ENCODE peak calls at places on chromosomes 1 and 21, in seven cellular contexts. P is fibroblast of lung, H is IMR-90, G is upper lobe of left lung, T is left lung, S is AG09309, Y is heart right ventricle. Q is an unnamed sample.

GRCh38 chr1:248828845-248829244 is 3.1 kb upstream of the SH3BP5L start:
- DNase-seq in P (peak), H (peak), T (no peak), G (no peak), S (peak), Y (no peak), Q (peak)

GRCh38 chr1:221987860-221988520 is 246.1 kb upstream of the DUSP10 start:
- DNase-seq in S (no peak), Y (no peak), P (peak), G (no peak), H (peak), T (no peak), Q (peak)

GRCh38 chr1:173330149-173330951 is 123.2 kb upstream of the TNFSF4 start:
- DNase-seq in P (peak), H (peak), G (no peak), Y (no peak), T (no peak), S (no peak), Q (peak)

GRCh38 chr1:215444715-215445414 is 122.2 kb upstream of the KCTD3 start:
- DNase-seq in Y (no peak), T (no peak), H (no peak), G (no peak), S (no peak), P (no peak), Q (no peak)

GRCh38 chr1:242189591-242189990 is 190.7 kb upstream of the MAP1LC3C start:
- DNase-seq in H (no peak), T (no peak), G (no peak), S (no peak), Y (no peak), P (no peak), Q (no peak)

GRCh38 chr21:27292229-27292628 is 325.3 kb upstream of the ADAMTS5 start:
- DNase-seq in T (no peak), S (no peak), Y (no peak), P (no peak), G (no peak), H (no peak), Q (no peak)

GRCh38 chr1:187396226-187396625 is 567.5 kb downstream of the PLA2G4A start:
- DNase-seq in S (no peak), G (no peak), H (peak), Y (no peak), T (no peak), P (peak), Q (peak)

GRCh38 chr1:238652346-238652968 is 733.9 kb upstream of the CHRM3 start:
- DNase-seq in P (peak), T (no peak), H (peak), S (peak), Y (no peak), G (no peak), Q (peak)

GRCh38 chr1:22259581-22260282 is 116.8 kb upstream of the WNT4 start:
- DNase-seq in Y (no peak), P (no peak), T (peak), H (peak), G (peak), S (no peak), Q (peak)

GRCh38 chr1:6275826-6276764 is 15.2 kb upstream of the GPR153 start:
- DNase-seq in Y (peak), P (peak), S (peak), T (no peak), H (peak), G (no peak), Q (peak)

GRCh38 chr1:69846267-69846666 is 278.5 kb downstream of the LRRC7 start:
- DNase-seq in P (no peak), H (no peak), G (no peak), T (no peak), Y (no peak), S (no peak), Q (no peak)

GRCh38 chr1:62325076-62325475 is 5.8 kb upstream of the KANK4 start:
- DNase-seq in H (peak), S (peak), T (no peak), G (no peak), P (peak), Y (no peak), Q (peak)

GRCh38 chr1:52707927-52708655 is 9.9 kb upstream of the COA7 start:
- DNase-seq in S (no peak), P (peak), Y (no peak), H (peak), T (peak), G (no peak), Q (peak)

GRCh38 chr1:159197767-159198557 is 6.7 kb upstream of the ACKR1 start:
- DNase-seq in Y (peak), T (peak), H (peak), S (peak), P (peak), G (no peak), Q (peak)

GRCh38 chr1:19852036-19852435 is 30.2 kb upstream of the OTUD3 start:
- DNase-seq in H (no peak), T (no peak), S (no peak), Y (no peak), P (peak), G (no peak), Q (peak)

GRCh38 chr1:14282583-14283186 is 315.8 kb upstream of the KAZN start:
- DNase-seq in T (no peak), G (no peak), Y (no peak), P (peak), H (no peak), S (no peak), Q (peak)

GRCh38 chr1:19445417-19446342 is 39.7 kb downstream of the CAPZB start:
- DNase-seq in P (peak), Y (no peak), S (no peak), H (no peak), T (no peak), G (no peak), Q (peak)

GRCh38 chr1:222600274-222600673 is 10.5 kb upstream of the TAF1A start:
- DNase-seq in S (no peak), H (no peak), P (no peak), G (no peak), T (no peak), Y (no peak), Q (no peak)

GRCh38 chr1:47180603-47181094 is 9.2 kb downstream of the PDZK1IP1 start:
- DNase-seq in S (no peak), T (no peak), G (no peak), Y (no peak), H (no peak), P (no peak), Q (peak)

GRCh38 chr21:38476385-38476784 is 21.9 kb downstream of the ERG start:
- DNase-seq in P (no peak), G (no peak), H (no peak), T (no peak), S (no peak), Y (peak), Q (no peak)

GRCh38 chr1:205442051-205442721 is 13.7 kb downstream of the BLACAT1 start:
- DNase-seq in T (peak), G (no peak), S (no peak), P (no peak), H (no peak), Y (no peak), Q (no peak)

GRCh38 chr1:165954940-165955339 is 127.5 kb downstream of the UCK2 start:
- DNase-seq in H (peak), S (peak), Y (peak), P (peak), G (no peak), T (no peak), Q (peak)

GRCh38 chr1:39676951-39677350 is 5.0 kb upstream of the NT5C1A start:
- DNase-seq in P (no peak), S (no peak), T (peak), Y (no peak), G (no peak), H (no peak), Q (no peak)

GRCh38 chr1:215132156-215132555 is 49.6 kb downstream of the KCNK2 start:
- DNase-seq in S (no peak), H (peak), G (no peak), Y (no peak), T (no peak), P (peak), Q (no peak)

GRCh38 chr1:149936076-149936991 is at the start of gene MTMR11:
- DNase-seq in P (peak), T (no peak), S (no peak), H (peak), Y (no peak), G (no peak), Q (peak)

GRCh38 chr1:154155282-154155681 is 409 bp upstream of the NUP210L start:
- DNase-seq in S (no peak), Y (peak), T (peak), P (no peak), H (peak), G (no peak), Q (peak)

GRCh38 chr21:28239345-28239744 is 753.3 kb downstream of the LTN1 start:
- DNase-seq in Y (no peak), P (no peak), G (no peak), H (no peak), S (no peak), T (no peak), Q (no peak)

GRCh38 chr21:28675265-28676041 is 317.2 kb downstream of the LTN1 start:
- DNase-seq in T (no peak), P (peak), Y (no peak), G (no peak), H (no peak), S (no peak), Q (peak)

GRCh38 chr21:46562472-46562871 is 42.4 kb downstream of the S100B start:
- DNase-seq in S (no peak), G (peak), P (no peak), H (no peak), T (no peak), Y (no peak), Q (no peak)
- H3K4me3 ChIP-seq in S (no peak), G (no peak), P (no peak), H (no peak), T (no peak), Y (no peak), Q (no peak)

DNA sequence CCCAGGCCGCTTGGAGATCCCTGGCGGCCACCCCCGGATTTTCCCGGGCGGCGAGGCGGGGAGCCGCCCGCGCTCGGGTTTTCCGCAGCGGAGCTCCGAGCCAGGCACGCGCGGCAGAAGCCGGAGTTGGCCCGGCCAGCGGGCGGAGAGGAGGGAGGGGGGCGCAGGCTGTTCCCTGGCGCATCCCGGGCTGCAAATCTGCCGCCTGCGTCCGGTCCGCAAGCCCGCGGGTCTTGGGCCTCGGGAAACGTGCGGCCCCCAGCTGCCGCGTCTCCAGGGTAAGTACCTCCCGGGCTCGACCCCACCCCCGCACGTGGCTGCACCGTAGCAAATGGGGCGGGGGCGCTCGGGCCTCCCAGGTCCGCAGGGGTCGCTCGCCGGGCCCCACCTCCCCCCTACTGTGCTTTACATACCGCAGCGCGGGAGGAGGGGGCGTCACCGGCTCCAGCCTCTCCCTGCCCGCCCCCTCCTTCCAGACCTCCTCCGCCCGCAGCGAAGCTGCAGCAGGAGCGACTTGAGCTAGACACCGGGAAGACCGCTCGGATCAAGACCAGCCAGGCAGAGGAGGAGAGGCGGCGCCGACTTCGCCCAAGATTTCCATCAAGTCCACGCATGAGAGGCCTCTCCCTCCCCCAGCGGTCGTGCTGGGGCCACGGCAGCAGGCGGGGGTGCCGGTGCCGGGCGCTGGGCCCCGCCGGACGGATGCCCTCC is 1.6 kb downstream of the TMEM200B start:
- DNase-seq in T (peak), G (peak), Y (peak), S (no peak), P (peak), H (peak), Q (peak)
- TF ChIP-seq CTCF in T (no peak), G (no peak), Y (no peak), S (no peak), P (no peak), H (no peak), Q (no peak)

DNA sequence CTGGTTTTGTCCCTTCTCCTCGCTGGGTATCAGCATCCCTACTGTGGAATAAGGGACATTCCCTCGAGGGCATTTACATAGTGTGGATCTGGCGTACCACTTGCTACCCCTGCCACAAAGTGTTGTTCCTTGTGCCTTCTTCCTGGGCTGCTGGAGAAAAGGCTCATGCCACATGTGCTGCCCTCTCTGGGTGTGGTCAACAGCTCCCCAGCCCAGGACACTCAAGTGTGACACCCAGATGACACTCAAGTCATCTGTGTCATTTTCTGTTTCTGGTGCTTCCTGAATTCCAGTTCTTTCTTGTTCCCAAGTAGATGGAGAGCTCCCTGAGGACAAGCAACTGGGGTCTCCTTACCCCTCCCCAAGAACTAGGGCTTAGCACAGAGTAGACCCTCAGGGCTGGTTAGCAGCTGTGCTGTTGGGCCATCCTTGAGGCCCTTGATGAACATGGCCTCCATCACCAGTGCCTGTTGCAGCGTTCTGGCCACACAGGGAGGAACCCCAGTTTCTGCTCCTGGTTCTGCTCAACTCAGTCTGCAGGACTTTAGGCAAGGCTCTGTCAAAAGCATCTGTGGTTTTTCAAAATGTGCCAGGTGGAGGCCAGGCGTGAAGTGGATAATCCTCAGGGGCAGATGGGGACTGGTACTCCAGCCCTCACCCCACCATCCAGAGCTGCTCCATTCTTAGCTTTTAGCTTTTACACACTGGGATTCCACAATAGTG is 49.1 kb upstream of the CLIC4 start:
- DNase-seq in H (no peak), S (no peak), P (no peak), Y (no peak), G (no peak), T (no peak), Q (no peak)
- H3K4me3 ChIP-seq in H (no peak), S (no peak), P (no peak), Y (no peak), G (no peak), T (no peak), Q (no peak)

GRCh38 chr21:42974832-42975820 is 764 bp downstream of the PKNOX1 start:
- DNase-seq in T (peak), P (peak), H (peak), S (no peak), G (peak), Y (peak), Q (peak)
- TF ChIP-seq CTCF in T (no peak), P (no peak), H (no peak), S (no peak), G (no peak), Y (no peak), Q (no peak)

DNA sequence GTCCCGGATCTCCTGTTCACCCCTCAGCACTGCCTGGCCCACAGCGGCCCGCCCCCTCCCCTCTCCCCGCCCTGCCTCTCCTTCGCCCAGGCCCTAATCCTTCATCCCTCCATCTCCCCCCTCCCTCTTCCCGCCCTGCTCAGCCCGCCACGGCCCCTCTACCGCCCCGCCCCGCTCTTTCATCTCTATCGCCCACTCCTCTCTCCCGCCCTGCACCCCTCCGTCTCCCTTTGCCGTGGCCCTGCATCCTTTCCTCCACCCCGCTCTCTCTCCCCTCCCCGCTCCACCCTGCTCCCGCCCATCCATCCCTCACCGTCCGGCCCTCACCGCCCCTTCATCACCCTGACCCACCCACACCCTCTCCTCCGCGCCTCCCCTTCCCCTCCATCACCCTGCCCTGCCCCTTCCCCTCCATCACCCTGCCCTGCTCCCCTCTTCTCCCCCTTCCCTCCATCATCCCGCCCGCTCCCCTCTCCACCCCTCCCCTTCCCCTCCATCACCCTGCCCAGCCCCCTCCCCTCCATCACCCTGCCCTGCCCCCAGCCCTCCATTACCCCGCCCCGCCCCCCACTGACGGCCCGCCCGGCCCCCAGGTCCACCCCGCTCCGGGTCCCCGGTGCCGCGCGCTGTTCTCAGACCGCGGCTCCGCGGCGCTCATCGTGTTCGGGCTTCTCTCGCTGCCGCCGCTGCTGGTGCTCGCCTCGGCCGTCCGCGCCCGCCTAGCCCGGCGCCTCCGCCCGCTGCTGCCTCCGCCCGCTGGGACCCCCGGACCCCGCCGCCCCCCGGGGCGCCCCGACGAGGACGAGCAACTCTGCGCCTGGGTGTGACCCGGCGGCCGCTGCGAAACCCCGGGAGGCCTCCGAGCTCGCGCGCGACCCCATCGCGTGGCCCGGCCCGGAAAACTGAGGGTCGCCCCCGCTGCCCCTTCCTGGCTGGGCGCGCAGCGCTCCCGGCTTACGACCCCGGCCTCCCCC is 6.2 kb upstream of the ANKRD65 start:
- DNase-seq in Y (peak), T (no peak), G (peak), H (no peak), S (no peak), P (no peak), Q (no peak)
- H3K4me3 ChIP-seq in Y (no peak), T (peak), G (peak), H (peak), S (no peak), P (no peak), Q (peak)

GRCh38 chr1:81695741-81696140 is 105.0 kb upstream of the ADGRL2 start:
- DNase-seq in T (no peak), H (peak), S (no peak), Y (peak), G (no peak), P (peak), Q (peak)

GRCh38 chr1:81699234-81699633 is 101.5 kb upstream of the ADGRL2 start:
- DNase-seq in G (no peak), H (peak), S (no peak), P (peak), Y (no peak), T (no peak), Q (peak)

GRCh38 chr1:81690881-81691453 is 109.8 kb upstream of the ADGRL2 start:
- DNase-seq in Y (no peak), P (no peak), T (no peak), H (no peak), G (no peak), S (no peak), Q (peak)

GRCh38 chr1:81689531-81689941 is 111.2 kb upstream of the ADGRL2 start:
- DNase-seq in P (peak), Y (peak), S (no peak), H (peak), G (no peak), T (no peak), Q (peak)

DNA sequence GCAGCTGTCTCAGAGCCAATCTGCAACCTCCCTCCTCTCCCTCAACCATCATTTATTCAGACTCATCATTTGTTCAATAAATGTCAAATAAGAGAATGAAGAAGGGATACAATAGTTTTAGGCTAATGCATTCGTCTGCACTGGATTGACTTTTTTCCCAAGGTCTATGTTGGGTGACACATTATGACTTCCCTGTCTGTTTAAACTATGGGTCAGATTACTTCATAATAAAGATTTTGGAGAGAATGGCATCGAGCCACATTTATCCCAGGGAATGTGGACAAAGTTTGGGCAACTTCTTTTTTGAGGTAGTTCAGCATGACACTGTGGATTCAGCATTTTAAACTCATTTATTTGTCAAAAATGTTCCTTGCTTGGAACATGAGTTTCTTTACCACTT is 107.4 kb upstream of the ADGRL2 start:
- DNase-seq in Y (no peak), P (no peak), T (no peak), H (no peak), S (no peak), G (no peak), Q (no peak)
- TF ChIP-seq CTCF in Y (no peak), P (no peak), T (no peak), H (no peak), S (no peak), G (no peak), Q (no peak)

DNA sequence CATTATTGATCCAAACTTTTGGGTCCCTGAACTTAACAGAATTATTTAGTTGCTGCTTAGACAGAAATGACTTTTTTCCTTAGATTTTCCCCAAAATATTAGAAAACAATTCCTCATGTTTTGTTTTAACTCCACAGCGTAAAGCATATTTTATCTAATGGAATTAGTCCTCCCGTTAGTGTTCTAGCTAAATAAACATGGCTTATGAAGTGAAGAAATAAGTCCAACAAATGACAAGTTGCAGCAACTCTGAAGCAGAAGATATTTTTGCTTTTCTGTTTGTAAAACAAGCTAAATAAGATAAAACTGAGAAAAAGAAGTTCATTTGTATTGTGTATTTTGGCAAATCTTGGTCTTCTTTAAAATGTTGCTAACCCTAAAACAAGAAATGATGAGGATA is 12.3 kb downstream of the NFIA start:
- DNase-seq in G (no peak), Y (no peak), H (no peak), S (no peak), T (no peak), P (no peak), Q (no peak)
- H3K4me3 ChIP-seq in G (no peak), Y (no peak), H (no peak), S (no peak), T (no peak), P (no peak), Q (no peak)